ENCODE peak calls at places on chromosome 6, in five cellular contexts. O, Q, J, P and Z are unnamed samples.

GRCh38 chr6:130752292-130752691 is 74.9 kb upstream of the SMLR1 start:
- DNase-seq in Q (no peak), J (no peak), O (no peak), P (no peak), Z (no peak)

GRCh38 chr6:31727717-31728671 is 1.1 kb downstream of the DDAH2 start:
- DNase-seq in Q (no peak), P (no peak), O (peak; percentile 49), J (no peak), Z (no peak)

GRCh38 chr6:119541132-119541905 is 191.8 kb upstream of the MAN1A1 start:
- DNase-seq in J (no peak), Q (no peak), P (no peak), O (no peak), Z (peak; percentile 95)

GRCh38 chr6:32972353-32973143 is 4.2 kb downstream of the BRD2 start:
- DNase-seq in Q (no peak), J (peak; percentile 48), O (peak; percentile 41), P (peak; percentile 47), Z (no peak)

GRCh38 chr6:7617954-7618764 is 28.2 kb downstream of the SNRNP48 start:
- DNase-seq in P (no peak), Q (no peak), O (no peak), J (no peak), Z (peak; percentile 53)

GRCh38 chr6:13212538-13212937 is 115.8 kb downstream of the TBC1D7 start:
- DNase-seq in J (no peak), O (no peak), Q (no peak), P (no peak), Z (no peak)

GRCh38 chr6:148758492-148758891 is 11.7 kb downstream of the UST start:
- DNase-seq in Q (no peak), J (no peak), O (no peak), P (no peak), Z (no peak)

GRCh38 chr6:169274761-169275160 is 21.1 kb upstream of the THBS2 start:
- DNase-seq in P (no peak), O (no peak), Q (no peak), J (no peak), Z (no peak)

GRCh38 chr6:41934278-41935189 is 7.1 kb downstream of the CCND3 start:
- DNase-seq in J (no peak), O (no peak), Q (no peak), P (peak; percentile 22), Z (no peak)

GRCh38 chr6:90403489-90404381 is 107.1 kb upstream of the BACH2 start:
- DNase-seq in Q (peak; percentile 71), O (peak; percentile 39), J (peak; percentile 54), P (no peak), Z (peak; percentile 75)

GRCh38 chr6:106973018-106973840 is 1.3 kb downstream of the CD24 start:
- DNase-seq in Q (peak; percentile 64), P (peak; percentile 25), J (no peak), O (no peak), Z (no peak)

GRCh38 chr6:116580198-116580597 is 8.9 kb downstream of the RWDD1 start:
- DNase-seq in J (no peak), Q (no peak), P (no peak), O (no peak), Z (peak; percentile 78)

GRCh38 chr6:42301986-42302385 is 84.3 kb upstream of the MRPS10 start:
- DNase-seq in J (no peak), P (no peak), Q (peak; percentile 61), O (no peak), Z (no peak)

GRCh38 chr6:20583447-20583806 is 49.2 kb downstream of the CDKAL1 start:
- DNase-seq in P (no peak), Q (no peak), O (no peak), J (no peak), Z (no peak)

GRCh38 chr6:24919404-24919892 is 16.3 kb downstream of the RIPOR2 start:
- DNase-seq in P (peak; percentile 46), O (no peak), Q (no peak), J (no peak), Z (no peak)

GRCh38 chr6:127833336-127833735 is 67.5 kb downstream of the THEMIS start:
- DNase-seq in Q (no peak), O (no peak), P (no peak), J (no peak), Z (no peak)

GRCh38 chr6:19301980-19302379 is 535.2 kb upstream of the ID4 start:
- DNase-seq in J (no peak), Q (no peak), O (no peak), P (no peak), Z (peak; percentile 93)

GRCh38 chr6:44002071-44002590 is 125.1 kb downstream of the MRPL14 start:
- DNase-seq in P (peak; percentile 82), Q (peak; percentile 98), O (no peak), J (no peak), Z (peak; percentile 86)

DNA sequence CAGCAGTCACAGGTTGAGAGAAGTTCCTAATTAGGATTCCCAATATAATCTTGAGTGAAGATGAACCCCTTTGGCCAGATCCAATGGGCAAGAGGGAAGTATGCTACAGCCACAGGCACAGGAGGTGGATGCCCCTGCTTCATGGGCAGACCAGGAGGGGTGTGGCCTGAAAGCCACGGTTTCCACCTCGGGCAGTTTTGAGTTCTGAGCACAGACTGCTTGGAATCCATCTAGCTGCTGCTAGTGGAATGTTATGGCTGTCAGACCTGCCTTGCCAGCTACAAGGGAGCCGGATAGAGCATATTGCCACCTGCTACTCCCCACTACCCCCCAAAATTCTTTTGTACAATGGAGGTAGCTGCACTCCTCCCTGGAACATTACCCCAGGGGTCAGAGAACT is 672.9 kb downstream of the HACE1 start:
- DNase-seq in Q (no peak), O (no peak), J (no peak), P (no peak), Z (no peak)
- TF ChIP-seq CTCF in Q (no peak), O (no peak), J (no peak), P (no peak), Z (no peak)

DNA sequence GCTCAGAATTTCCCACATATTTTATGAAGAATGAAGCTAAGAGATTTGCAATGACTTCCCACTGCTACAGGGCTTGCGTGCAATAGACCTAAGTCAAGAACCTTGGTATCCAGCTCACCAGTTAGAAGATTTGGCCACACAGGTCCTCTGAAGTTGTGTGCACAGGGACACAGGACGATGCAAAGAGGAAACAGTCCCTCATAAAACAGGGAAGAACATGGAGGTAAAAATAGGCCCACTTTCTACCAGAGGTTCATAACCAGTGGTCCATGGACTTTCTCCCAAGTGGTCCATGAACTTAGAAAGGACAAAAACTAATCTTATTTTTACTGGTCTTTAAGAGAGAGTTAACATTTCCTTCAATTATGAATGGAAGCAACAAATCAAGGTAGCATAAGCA is 1.3 kb downstream of the ZKSCAN4 start:
- DNase-seq in P (no peak), Q (no peak), O (no peak), J (no peak), Z (no peak)
- H3K4me3 ChIP-seq in P (no peak overlapping the region), Q (peak overlapping the region; percentile 100), O (peak overlapping the region; percentile 84), J (peak overlapping the region; percentile 66), Z (peak overlapping the region; percentile 96)

GRCh38 chr6:110875548-110876169 is 1.1 kb downstream of the AMD1 start:
- DNase-seq in Q (peak; percentile 77), J (peak; percentile 83), P (peak; percentile 57), O (peak; percentile 50), Z (peak; percentile 6)

GRCh38 chr6:110874880-110875547 is 429 bp downstream of the AMD1 start:
- DNase-seq in Q (peak; percentile 67), P (peak; percentile 40), J (peak; percentile 40), O (peak; percentile 49), Z (no peak)

GRCh38 chr6:110877154-110877564 is 2.6 kb downstream of the AMD1 start:
- DNase-seq in O (no peak), Q (no peak), J (no peak), P (no peak), Z (no peak)

GRCh38 chr6:110876170-110876773 is 1.7 kb downstream of the AMD1 start:
- DNase-seq in P (peak; percentile 78), J (peak; percentile 92), Q (peak; percentile 95), O (peak; percentile 82), Z (peak; percentile 76)

GRCh38 chr6:110873981-110874879 is at the start of gene AMD1:
- DNase-seq in O (peak; percentile 97), Q (peak; percentile 97), P (peak; percentile 98), J (peak; percentile 99), Z (peak; percentile 90)
- TF ChIP-seq CTCF in O (no peak), Q (no peak), P (no peak), J (no peak), Z (no peak)

DNA sequence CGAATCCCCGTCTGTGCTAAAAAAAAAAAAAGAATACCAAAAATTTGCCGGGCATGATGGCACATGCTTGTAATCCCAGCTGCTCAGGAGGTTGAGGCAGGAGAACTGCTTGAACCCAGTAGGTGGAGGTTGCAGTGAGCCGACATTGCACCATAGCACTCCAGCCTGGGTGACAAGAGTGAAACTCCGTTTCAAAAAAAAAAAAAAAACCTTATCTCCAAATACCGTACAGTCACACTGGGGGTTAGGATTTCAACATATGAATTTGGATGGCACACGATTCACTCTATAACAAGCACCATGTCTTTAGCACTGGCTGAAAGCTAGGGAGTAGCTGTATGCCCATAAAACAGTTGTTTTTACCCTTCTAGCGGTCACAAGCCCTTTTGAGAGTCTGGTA is 3.8 kb downstream of the SMIM13 start:
- DNase-seq in Q (no peak), J (no peak), O (no peak), P (no peak), Z (no peak)
- H3K4me3 ChIP-seq in Q (no peak overlapping the region), J (no peak overlapping the region), O (no peak overlapping the region), P (no peak overlapping the region), Z (no peak overlapping the region)

GRCh38 chr6:37653933-37654565 is 43.6 kb downstream of the MDGA1 start:
- DNase-seq in Q (peak; percentile 83), O (no peak), J (no peak), P (peak; percentile 65), Z (no peak)
- TF ChIP-seq CTCF in Q (peak; percentile 95), O (no peak), J (peak; percentile 46), P (peak; percentile 79), Z (peak; percentile 72)

GRCh38 chr6:35511980-35512379 is 716 bp downstream of the TULP1 start:
- DNase-seq in O (no peak), P (peak; percentile 86), Q (no peak), J (no peak), Z (no peak)

GRCh38 chr6:35516712-35517111 is 4.0 kb upstream of the TULP1 start:
- DNase-seq in J (no peak), Q (no peak), P (no peak), O (no peak), Z (no peak)

GRCh38 chr6:35514587-35514986 is 1.9 kb upstream of the TULP1 start:
- DNase-seq in Q (no peak), J (no peak), P (no peak), O (no peak), Z (no peak)

GRCh38 chr6:35511183-35511941 is 1.3 kb downstream of the TULP1 start:
- DNase-seq in P (no peak), J (no peak), O (no peak), Q (no peak), Z (no peak)

GRCh38 chr6:35512740-35513139 is at the start of gene TULP1:
- DNase-seq in P (peak; percentile 98), Q (peak; percentile 64), O (no peak), J (no peak), Z (no peak)
- H3K4me3 ChIP-seq in P (peak within 1 kb of the TSS; percentile 87), Q (no peak within 1 kb of the TSS), O (peak within 1 kb of the TSS; percentile 27), J (peak within 1 kb of the TSS; percentile 34), Z (peak within 1 kb of the TSS; percentile 41)

GRCh38 chr6:104418125-104418524 is 441.6 kb downstream of the HACE1 start:
- DNase-seq in O (no peak), J (no peak), P (no peak), Q (no peak), Z (no peak)
- TF ChIP-seq CTCF in O (no peak), J (no peak), P (no peak), Q (no peak), Z (no peak)